ENCODE peak calls at places on chromosomes 5 and 9, in nine cellular contexts. P, R, H, D, T, V, M, L and I are unnamed samples.

GRCh38 chr9:98789765-98790600 is 6.4 kb downstream of the ANKS6 start:
- DNase-seq in H (no peak), D (no peak), V (no peak), R (no peak), M (no peak), P (no peak), L (no peak), T (no peak), I (peak; percentile 77)

GRCh38 chr9:89815903-89816573 is 211.2 kb downstream of the GADD45G start:
- DNase-seq in R (no peak), P (peak; percentile 67), T (no peak), D (no peak), H (peak; percentile 59), L (no peak), V (no peak), M (no peak), I (no peak)

GRCh38 chr9:111153973-111154590 is 115.8 kb upstream of the LPAR1 start:
- DNase-seq in R (peak; percentile 18), V (no peak), L (no peak), H (no peak), M (no peak), P (no peak), D (no peak), T (no peak), I (no peak)

GRCh38 chr5:39121315-39121714 is 47.1 kb upstream of the RICTOR start:
- DNase-seq in D (no peak), L (no peak), P (no peak), T (no peak), R (no peak), M (no peak), V (no peak), H (no peak), I (no peak)

GRCh38 chr5:18394154-18394804 is 760.0 kb downstream of the TAF11L14 start:
- DNase-seq in M (peak; percentile 54), V (peak; percentile 71), R (peak; percentile 65), T (peak; percentile 70), H (no peak), L (peak; percentile 69), D (peak; percentile 61), P (no peak), I (peak; percentile 51)

GRCh38 chr5:78113689-78114088 is 180.8 kb downstream of the AP3B1 start:
- DNase-seq in V (no peak), H (no peak), P (no peak), M (no peak), L (no peak), R (no peak), T (no peak), D (no peak), I (no peak)

GRCh38 chr5:107516452-107517184 is 154.1 kb downstream of the EFNA5 start:
- DNase-seq in T (no peak), P (no peak), V (peak; percentile 77), R (no peak), M (no peak), D (no peak), L (no peak), H (no peak), I (no peak)

GRCh38 chr5:115243412-115243811 is 19.3 kb downstream of the PGGT1B start:
- DNase-seq in P (no peak), T (no peak), D (peak; percentile 85), M (no peak), H (no peak), R (peak; percentile 73), L (no peak), V (no peak), I (no peak)

GRCh38 chr5:141681695-141682641 is at the start of gene ARAP3:
- DNase-seq in R (peak; percentile 86), H (peak; percentile 81), D (peak; percentile 75), M (peak; percentile 86), T (peak; percentile 85), P (peak; percentile 91), V (peak; percentile 96), L (peak; percentile 83), I (peak; percentile 95)

GRCh38 chr5:141686648-141687416 is 4.8 kb upstream of the ARAP3 start:
- DNase-seq in V (no peak), P (no peak), T (no peak), M (no peak), H (no peak), R (no peak), D (no peak), L (no peak), I (no peak)

GRCh38 chr5:141680751-141681201 is 1.3 kb downstream of the ARAP3 start:
- DNase-seq in L (no peak), D (no peak), V (peak; percentile 20), H (peak; percentile 68), M (no peak), P (no peak), R (peak; percentile 43), T (peak; percentile 80), I (no peak)

GRCh38 chr5:141681295-141681694 is 735 bp downstream of the ARAP3 start:
- DNase-seq in L (no peak), H (no peak), T (no peak), V (no peak), M (no peak), D (no peak), P (no peak), R (no peak), I (no peak)

GRCh38 chr5:141683596-141684161 is 1.6 kb upstream of the ARAP3 start:
- DNase-seq in P (no peak), D (no peak), H (no peak), R (no peak), L (no peak), T (no peak), M (no peak), V (peak; percentile 29), I (no peak)
- H3K36me3 ChIP-seq in P (no peaks in the 10 kb centered on the region), D (peaks cover 3% of the 10 kb centered on the region), H (peaks cover under 1% of the 10 kb centered on the region), R (no peaks in the 10 kb centered on the region), L (no peaks in the 10 kb centered on the region), T (peaks cover 9% of the 10 kb centered on the region), M (no peaks in the 10 kb centered on the region), V (no peaks in the 10 kb centered on the region), I (no peaks in the 10 kb centered on the region)

GRCh38 chr5:176680226-176680563 is 32.9 kb downstream of the TSPAN17 start:
- DNase-seq in V (no peak), D (no peak), T (no peak), R (no peak), L (no peak), M (no peak), H (no peak), P (no peak), I (no peak)

GRCh38 chr5:176687247-176687646 is 40.0 kb downstream of the TSPAN17 start:
- DNase-seq in M (no peak), R (no peak), P (peak; percentile 26), L (no peak), D (no peak), H (no peak), V (no peak), T (no peak), I (no peak)

GRCh38 chr5:176682016-176682531 is 34.8 kb downstream of the TSPAN17 start:
- DNase-seq in L (no peak), M (no peak), D (no peak), V (no peak), P (no peak), H (no peak), T (no peak), R (no peak), I (no peak)

GRCh38 chr5:176687881-176688280 is 40.6 kb downstream of the TSPAN17 start:
- DNase-seq in T (no peak), D (no peak), V (no peak), M (no peak), L (no peak), P (peak; percentile 21), R (no peak), H (no peak), I (no peak)

DNA sequence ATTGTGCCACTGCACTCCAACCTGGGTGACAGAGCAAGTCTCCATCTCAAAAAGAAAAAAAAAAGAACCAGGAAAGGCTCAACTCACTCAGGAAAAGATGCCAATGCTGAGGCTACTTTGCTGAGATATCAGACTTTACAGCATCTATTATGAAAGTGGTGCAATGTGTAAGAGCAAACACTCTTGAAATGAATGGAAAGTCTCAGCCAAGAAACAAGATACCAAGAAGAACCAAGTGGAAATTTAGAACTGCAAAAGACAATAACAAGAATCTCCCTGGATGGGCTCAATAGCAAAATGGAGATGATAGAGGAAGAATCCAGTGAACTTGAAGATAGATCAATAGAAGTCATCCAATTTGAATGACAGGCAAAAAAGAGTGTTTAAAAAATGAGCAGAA is 37.7 kb downstream of the TSPAN17 start:
- DNase-seq in L (no peak), P (no peak), V (no peak), M (no peak), R (no peak), H (no peak), D (no peak), T (no peak), I (no peak)
- H3K36me3 ChIP-seq in L (no peaks in the 10 kb centered on the region), P (no peaks in the 10 kb centered on the region), V (no peaks in the 10 kb centered on the region), M (no peaks in the 10 kb centered on the region), R (no peaks in the 10 kb centered on the region), H (no peaks in the 10 kb centered on the region), D (no peaks in the 10 kb centered on the region), T (no peaks in the 10 kb centered on the region), I (no peaks in the 10 kb centered on the region)

GRCh38 chr5:171270136-171270535 is 38.9 kb upstream of the TLX3 start:
- DNase-seq in R (no peak), V (peak; percentile 66), D (no peak), M (no peak), P (no peak), L (no peak), T (no peak), H (no peak), I (no peak)

GRCh38 chr5:171268700-171269413 is 40.2 kb upstream of the TLX3 start:
- DNase-seq in P (no peak), D (no peak), V (no peak), T (no peak), L (no peak), H (no peak), R (no peak), M (no peak), I (no peak)

GRCh38 chr5:171272996-171273970 is 35.8 kb upstream of the TLX3 start:
- DNase-seq in M (peak; percentile 61), L (peak; percentile 11), R (peak; percentile 21), P (no peak), H (no peak), V (peak; percentile 51), D (peak; percentile 41), T (peak; percentile 18), I (no peak)

GRCh38 chr5:171269717-171270116 is 39.3 kb upstream of the TLX3 start:
- DNase-seq in M (no peak), D (peak; percentile 60), P (no peak), V (peak; percentile 88), R (no peak), L (no peak), T (no peak), H (no peak), I (no peak)

GRCh38 chr5:171271798-171272197 is 37.2 kb upstream of the TLX3 start:
- DNase-seq in D (no peak), L (no peak), V (no peak), P (no peak), R (no peak), T (no peak), H (no peak), M (no peak), I (no peak)
- H3K36me3 ChIP-seq in D (no peaks in the 10 kb centered on the region), L (no peaks in the 10 kb centered on the region), V (no peaks in the 10 kb centered on the region), P (no peaks in the 10 kb centered on the region), R (no peaks in the 10 kb centered on the region), T (peaks cover 8% of the 10 kb centered on the region), H (no peaks in the 10 kb centered on the region), M (no peaks in the 10 kb centered on the region), I (no peaks in the 10 kb centered on the region)

GRCh38 chr5:173645437-173645807 is 29.0 kb upstream of the BOD1 start:
- DNase-seq in V (peak; percentile 88), M (peak; percentile 79), L (no peak), T (no peak), D (no peak), H (no peak), R (no peak), P (no peak), I (peak; percentile 69)

GRCh38 chr5:173643964-173644363 is 27.5 kb upstream of the BOD1 start:
- DNase-seq in V (no peak), R (no peak), L (peak; percentile 32), P (no peak), T (peak; percentile 85), M (no peak), D (no peak), H (no peak), I (peak; percentile 32)

GRCh38 chr5:173646684-173647083 is 30.2 kb upstream of the BOD1 start:
- DNase-seq in L (no peak), D (no peak), P (no peak), R (no peak), M (peak; percentile 28), V (no peak), T (no peak), H (no peak), I (no peak)

GRCh38 chr5:173645897-173646574 is 29.6 kb upstream of the BOD1 start:
- DNase-seq in P (no peak), R (no peak), M (peak; percentile 36), T (no peak), D (no peak), L (no peak), H (no peak), V (peak; percentile 60), I (no peak)

DNA sequence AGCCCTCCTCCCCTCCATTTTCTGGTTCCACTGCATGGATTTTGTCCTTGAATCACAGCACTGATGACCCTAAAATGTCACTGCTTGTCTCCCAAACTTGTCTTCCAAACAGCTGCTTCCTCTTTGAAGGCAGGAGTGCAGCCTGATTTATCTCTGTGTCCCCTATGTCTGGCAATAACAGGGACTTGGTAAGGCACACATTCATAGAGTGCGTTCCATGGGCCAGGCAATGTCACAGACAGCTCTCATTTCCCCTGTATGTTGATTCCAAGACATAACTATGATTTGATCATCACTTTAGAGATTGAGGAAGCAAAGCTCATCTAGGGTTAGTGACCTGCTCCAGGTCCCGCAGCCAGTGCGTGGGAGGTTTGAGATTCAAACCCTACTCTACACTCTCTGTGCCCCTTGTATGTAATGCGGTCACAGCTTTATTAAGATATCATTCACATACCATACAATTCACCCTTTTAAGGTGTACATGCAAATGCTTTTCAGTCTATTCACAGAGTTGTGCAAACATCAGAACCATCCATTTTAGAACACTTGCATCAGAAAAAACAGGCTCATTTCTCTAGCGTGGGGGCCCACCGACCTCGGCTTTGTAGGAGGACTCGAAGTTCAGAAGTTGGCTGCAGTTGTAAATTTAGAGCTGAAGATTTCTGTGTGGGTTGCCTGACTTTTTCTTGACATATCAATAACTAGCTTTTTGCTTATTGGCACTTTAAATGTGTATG is 28.4 kb upstream of the BOD1 start:
- DNase-seq in R (no peak), P (no peak), V (peak; percentile 78), T (no peak), D (no peak), H (no peak), L (no peak), M (peak; percentile 26), I (no peak)
- H3K36me3 ChIP-seq in R (no peaks in the 10 kb centered on the region), P (no peaks in the 10 kb centered on the region), V (no peaks in the 10 kb centered on the region), T (no peaks in the 10 kb centered on the region), D (no peaks in the 10 kb centered on the region), H (no peaks in the 10 kb centered on the region), L (no peaks in the 10 kb centered on the region), M (no peaks in the 10 kb centered on the region), I (no peaks in the 10 kb centered on the region)